ENCODE peak calls at places on chromosomes 5 and 9, in eight cellular contexts. M is GM12865, J is osteocyte, Z is PC-3, O is GM06990, Q is B cell, W is omental fat pad, H is A549. D is an unnamed sample.
A peak's percentile ranks its signal among the peaks of the same experiment; 100 is the strongest.

GRCh38 chr5:168747987-168748777 is 169.0 kb upstream of the PANK3 start:
- DNase-seq in M (peak; percentile 68), J (no peak), Z (peak; percentile 31), O (peak; percentile 28), Q (peak; percentile 10), W (no peak), H (peak; percentile 52), D (peak; percentile 60)

GRCh38 chr9:91405343-91406077 is 18.1 kb downstream of the NFIL3 start:
- DNase-seq in M (no peak), J (peak; percentile 63), Z (no peak), O (no peak), Q (no peak), W (no peak), H (no peak), D (no peak)

GRCh38 chr9:70641631-70642030 is 227.2 kb upstream of the KLF9 start:
- DNase-seq in M (no peak), J (no peak), Z (no peak), O (no peak), Q (no peak), W (no peak), H (no peak), D (no peak)

GRCh38 chr5:177349762-177350161 is 1.7 kb downstream of the LMAN2 start:
- DNase-seq in M (no peak), J (no peak), Z (no peak), O (no peak), Q (no peak), W (no peak), H (no peak), D (no peak)

GRCh38 chr9:17063535-17064135 is 71.2 kb upstream of the CNTLN start:
- DNase-seq in M (peak; percentile 49), J (no peak), Z (peak; percentile 70), O (no peak), Q (peak; percentile 5), W (no peak), H (peak; percentile 23), D (no peak)

GRCh38 chr5:150289551-150290390 is at the start of gene CAMK2A:
- DNase-seq in M (peak; percentile 7), J (no peak), Z (no peak), O (no peak), Q (no peak), W (no peak), H (no peak), D (no peak)

GRCh38 chr9:38003230-38003629 is 65.8 kb downstream of the SHB start:
- DNase-seq in M (no peak), J (no peak), Z (no peak), O (no peak), Q (no peak), W (no peak), H (no peak), D (no peak)

GRCh38 chr5:124888050-124888506 is 141.6 kb upstream of the ZNF608 start:
- DNase-seq in M (no peak), J (no peak), Z (no peak), O (no peak), Q (no peak), W (no peak), H (peak; percentile 27), D (no peak)

GRCh38 chr5:179841621-179842020 is 17.0 kb downstream of the MRNIP start:
- DNase-seq in M (no peak), J (no peak), Z (no peak), O (no peak), Q (no peak), W (peak; percentile 14), H (no peak), D (no peak)

GRCh38 chr5:157342822-157343402 is 77.0 kb downstream of the CYFIP2 start:
- DNase-seq in M (peak; percentile 44), J (no peak), Z (peak; percentile 70), O (no peak), Q (peak; percentile 50), W (no peak), H (peak; percentile 71), D (no peak)

GRCh38 chr9:20621553-20622329 is 558 bp downstream of the MLLT3 start:
- DNase-seq in M (peak; percentile 87), J (no peak), Z (peak; percentile 26), O (peak; percentile 81), Q (peak; percentile 73), W (peak; percentile 32), H (peak; percentile 56), D (peak; percentile 71)

GRCh38 chr9:105708405-105708804 is 14.1 kb downstream of the TMEM38B start:
- DNase-seq in M (no peak), J (no peak), Z (no peak), O (no peak), Q (no peak), W (no peak), H (no peak), D (no peak)

GRCh38 chr9:129335456-129336129 is 157.5 kb upstream of the IER5L start:
- DNase-seq in M (no peak), J (no peak), Z (no peak), O (no peak), Q (no peak), W (no peak), H (no peak), D (no peak)

GRCh38 chr9:127178646-127179632 is 56.5 kb upstream of the ANGPTL2 start:
- DNase-seq in M (no peak), J (no peak), Z (no peak), O (no peak), Q (no peak), W (peak; percentile 18), H (no peak), D (peak; percentile 3)

GRCh38 chr5:55988979-55989612 is 5.7 kb downstream of the IL6ST start:
- DNase-seq in M (no peak), J (no peak), Z (no peak), O (no peak), Q (no peak), W (no peak), H (no peak), D (no peak)

GRCh38 chr5:27087820-27088219 is 49.4 kb upstream of the CDH9 start:
- DNase-seq in M (no peak), J (no peak), Z (no peak), O (no peak), Q (no peak), W (no peak), H (no peak), D (no peak)

GRCh38 chr9:18438300-18438925 is 35.5 kb upstream of the ADAMTSL1 start:
- DNase-seq in M (no peak), J (no peak), Z (no peak), O (no peak), Q (no peak), W (no peak), H (no peak), D (peak; percentile 19)

GRCh38 chr5:114419941-114420340 is 58.1 kb downstream of the KCNN2 start:
- DNase-seq in M (no peak), J (no peak), Z (peak; percentile 55), O (no peak), Q (no peak), W (no peak), H (no peak), D (no peak)

GRCh38 chr9:22622823-22623222 is 176.2 kb downstream of the DMRTA1 start:
- DNase-seq in M (no peak), J (no peak), Z (no peak), O (no peak), Q (no peak), W (no peak), H (no peak), D (no peak)

GRCh38 chr9:90385126-90385525 is 257.5 kb downstream of the DIRAS2 start:
- DNase-seq in M (no peak), J (no peak), Z (no peak), O (no peak), Q (no peak), W (no peak), H (no peak), D (no peak)

GRCh38 chr9:86043586-86043985 is 55.8 kb downstream of the GOLM1 start:
- DNase-seq in M (no peak), J (peak; percentile 67), Z (no peak), O (no peak), Q (no peak), W (no peak), H (no peak), D (no peak)

GRCh38 chr5:378301-378891 is 56.9 kb downstream of the AHRR start:
- DNase-seq in M (peak; percentile 64), J (peak; percentile 54), Z (peak; percentile 20), O (no peak), Q (no peak), W (no peak), H (no peak), D (peak; percentile 20)

DNA sequence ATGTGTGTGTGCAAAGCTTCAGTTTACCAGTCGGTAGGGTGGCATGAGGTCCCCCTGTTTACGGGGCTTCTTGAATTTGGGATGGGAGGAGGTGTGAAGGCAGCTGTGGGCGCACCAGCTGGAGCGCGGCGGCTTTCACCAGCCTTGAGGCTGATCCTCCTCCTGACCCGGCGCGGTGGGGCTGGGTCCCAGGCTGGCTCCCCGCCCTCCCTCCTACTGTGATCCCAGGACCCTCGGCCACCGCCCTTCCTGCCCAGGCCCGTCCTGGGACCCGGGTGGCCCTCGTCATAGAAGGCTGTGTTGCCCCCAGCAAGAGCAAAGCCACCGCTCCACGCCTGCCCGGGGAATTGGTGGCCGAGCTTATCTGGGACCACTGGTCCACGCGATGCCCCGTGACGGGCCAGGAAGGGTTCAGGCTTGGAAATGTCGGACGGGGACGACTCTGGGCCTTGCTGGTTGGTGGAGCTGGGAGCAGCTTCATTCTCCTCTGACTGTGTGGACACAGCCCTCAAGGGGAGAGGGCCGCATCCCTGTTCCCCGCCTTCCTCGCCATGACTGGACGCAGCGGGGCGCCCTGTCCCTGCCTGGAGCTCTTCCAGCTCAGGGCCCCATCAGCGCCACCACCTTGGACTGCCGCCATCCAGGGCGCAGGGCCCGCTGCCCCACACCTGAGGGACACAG is 271.1 kb upstream of the IRX1 start:
- DNase-seq in M (no peak), J (no peak), Z (no peak), O (no peak), Q (no peak), W (no peak), H (no peak), D (no peak)
- TF ChIP-seq CTCF in M (no peak), J (no peak), Z (no peak), O (no peak), Q (no peak), W (no peak), H (no peak), D (no peak)

DNA sequence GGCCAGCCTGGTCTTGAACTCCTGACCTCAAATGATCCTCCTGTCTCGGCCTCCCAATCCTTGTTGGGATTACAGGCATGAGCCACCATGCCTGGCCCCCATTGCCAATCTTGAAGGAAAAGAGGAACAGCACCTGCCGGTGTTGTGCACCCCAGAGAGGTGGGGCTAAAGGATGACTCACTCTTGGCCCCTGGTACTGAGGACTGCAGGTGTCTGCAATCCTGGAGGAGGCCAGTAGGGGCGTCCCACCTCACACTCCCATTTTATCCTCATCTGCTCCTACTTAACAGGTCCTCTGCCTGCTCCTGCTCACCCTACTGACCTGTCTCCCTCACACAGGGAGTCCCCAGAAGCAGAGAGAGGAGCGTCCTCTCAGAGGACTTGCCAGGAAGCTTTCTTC is 390.4 kb downstream of the ARHGEF28 start:
- DNase-seq in M (peak; percentile 20), J (no peak), Z (no peak), O (peak; percentile 3), Q (no peak), W (no peak), H (no peak), D (no peak)
- TF ChIP-seq CTCF in M (peak; percentile 41), J (no peak), Z (peak; percentile 29), O (peak; percentile 35), Q (no peak), W (no peak), H (no peak), D (no peak)

GRCh38 chr9:116094846-116095245 is 58.7 kb upstream of the PAPPA start:
- DNase-seq in M (no peak), J (no peak), Z (peak; percentile 53), O (no peak), Q (no peak), W (no peak), H (no peak), D (no peak)
- TF ChIP-seq CTCF in M (no peak), J (no peak), Z (no peak), O (no peak), Q (no peak), W (no peak), H (no peak), D (no peak)

GRCh38 chr5:90402521-90403255 is 6.9 kb downstream of the CETN3 start:
- DNase-seq in M (no peak), J (no peak), Z (peak; percentile 69), O (no peak), Q (no peak), W (no peak), H (no peak), D (no peak)
- TF ChIP-seq CTCF in M (no peak), J (no peak), Z (no peak), O (no peak), Q (no peak), W (no peak), H (no peak), D (no peak)

D was measured in mesothelial cell of epicardium.